ENCODE peak calls at places on chromosomes 3 and 15, in seven cellular contexts. I is GM12878; P is Peyer's patch; K is CD8-positive, alpha-beta T cell; L is prostate gland; A is lung; E is progenitor cell of endocrine pancreas. S is an unnamed sample.

GRCh38 chr3:24834442-24834841 is 339.8 kb upstream of the THRB start:
- DNase-seq in I (no peak), P (no peak), K (no peak), L (no peak), A (no peak), E (no peak), S (no peak)

GRCh38 chr3:34056951-34057390 is 258.5 kb downstream of the PDCD6IP start:
- DNase-seq in I (peak; percentile 89), P (no peak), K (no peak), L (no peak), A (no peak), E (no peak), S (no peak)

GRCh38 chr3:167731393-167731792 is 3.3 kb downstream of the PDCD10 start:
- DNase-seq in I (no peak), P (no peak), K (no peak), L (no peak), A (no peak), E (no peak), S (no peak)

GRCh38 chr3:167814441-167814951 is 79.0 kb downstream of the SERPINI1 start:
- DNase-seq in I (no peak), P (no peak), K (no peak), L (peak; percentile 76), A (no peak), E (no peak), S (no peak)

GRCh38 chr3:125440559-125440955 is 65.4 kb upstream of the ZNF148 start:
- DNase-seq in I (no peak), P (peak; percentile 71), K (no peak), L (peak; percentile 16), A (peak; percentile 35), E (no peak), S (no peak)

GRCh38 chr3:8619548-8619947 is 25.1 kb downstream of the SSUH2 start:
- DNase-seq in I (no peak), P (no peak), K (no peak), L (peak; percentile 60), A (no peak), E (no peak), S (no peak)

GRCh38 chr3:39473452-39474125 is 6.1 kb downstream of the MOBP start:
- DNase-seq in I (no peak), P (no peak), K (no peak), L (no peak), A (no peak), E (no peak), S (no peak)

GRCh38 chr3:13461169-13462124 is 18.7 kb upstream of the HDAC11 start:
- DNase-seq in I (no peak), P (peak; percentile 77), K (peak; percentile 71), L (no peak), A (peak; percentile 51), E (peak; percentile 52), S (peak; percentile 67)

GRCh38 chr15:75171408-75171807 is 30.3 kb upstream of the C15orf39 start:
- DNase-seq in I (peak; percentile 30), P (no peak), K (no peak), L (no peak), A (no peak), E (no peak), S (no peak)

GRCh38 chr3:104750581-104750980 is 616.1 kb upstream of the ALCAM start:
- DNase-seq in I (no peak), P (no peak), K (no peak), L (no peak), A (no peak), E (no peak), S (no peak)

GRCh38 chr3:100968908-100969556 is 24.2 kb downstream of the ABI3BP start:
- DNase-seq in I (no peak), P (no peak), K (no peak), L (no peak), A (no peak), E (no peak), S (no peak)

GRCh38 chr15:80694624-80695098 is 449 bp upstream of the ABHD17C start:
- DNase-seq in I (no peak), P (no peak), K (peak; percentile 18), L (no peak), A (no peak), E (peak; percentile 20), S (no peak)

GRCh38 chr3:15899438-15899837 is 101.7 kb upstream of the ANKRD28 start:
- DNase-seq in I (no peak), P (no peak), K (no peak), L (no peak), A (no peak), E (no peak), S (no peak)

GRCh38 chr3:13927295-13927694 is 47.4 kb upstream of the WNT7A start:
- DNase-seq in I (no peak), P (no peak), K (no peak), L (no peak), A (no peak), E (no peak), S (no peak)

GRCh38 chr15:94164202-94164807 is 67.1 kb upstream of the MCTP2 start:
- DNase-seq in I (no peak), P (no peak), K (peak; percentile 54), L (peak; percentile 49), A (peak; percentile 53), E (peak; percentile 59), S (peak; percentile 63)

GRCh38 chr3:195774917-195775316 is 36.8 kb downstream of the MUC4 start:
- DNase-seq in I (no peak), P (no peak), K (no peak), L (peak; percentile 33), A (peak; percentile 61), E (no peak), S (no peak)

GRCh38 chr3:28050895-28051294 is 190.5 kb upstream of the CMC1 start:
- DNase-seq in I (no peak), P (no peak), K (peak; percentile 31), L (no peak), A (no peak), E (no peak), S (no peak)

GRCh38 chr3:57755368-57756021 is 614 bp upstream of the SLMAP start:
- DNase-seq in I (no peak), P (peak; percentile 54), K (peak; percentile 58), L (peak; percentile 62), A (no peak), E (peak; percentile 12), S (no peak)
- TF ChIP-seq CTCF in I (no peak), P (peak; percentile 41), K (peak; percentile 45), L (no peak), A (no peak), E (peak; percentile 39), S (peak; percentile 53)

DNA sequence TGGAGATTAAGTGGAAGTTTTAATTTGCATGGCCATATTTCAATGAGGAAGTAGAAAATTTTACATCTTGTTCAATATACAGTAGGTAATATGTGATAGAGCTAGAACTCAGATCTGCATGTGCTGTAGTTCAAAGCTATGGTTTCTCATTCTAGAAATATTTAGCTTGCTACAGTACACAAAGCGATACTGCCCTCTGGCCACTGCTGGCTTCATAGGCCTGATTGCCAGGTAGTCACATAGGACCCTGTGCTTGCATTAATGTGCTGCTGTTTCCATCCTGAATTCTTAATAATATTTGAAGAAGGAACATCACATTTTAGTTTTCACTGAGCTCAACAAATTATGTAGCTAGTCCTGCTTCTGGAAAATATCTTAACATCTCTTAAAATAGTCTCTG is 87.0 kb downstream of the PLSCR2 start:
- DNase-seq in I (no peak), P (no peak), K (no peak), L (no peak), A (no peak), E (no peak), S (no peak)
- TF ChIP-seq CTCF in I (no peak), P (no peak), K (no peak), L (no peak), A (no peak), E (peak; percentile 39), S (no peak)

GRCh38 chr3:72811551-72811950 is 36.7 kb downstream of the SHQ1 start:
- DNase-seq in I (no peak), P (no peak), K (no peak), L (no peak), A (no peak), E (no peak), S (no peak)
- TF ChIP-seq CTCF in I (no peak), P (peak; percentile 15), K (no peak), L (no peak), A (no peak), E (peak; percentile 39), S (no peak)

GRCh38 chr3:65245133-65246076 is 557.6 kb upstream of the ADAMTS9 start:
- DNase-seq in I (no peak), P (no peak), K (no peak), L (no peak), A (no peak), E (no peak), S (no peak)
- TF ChIP-seq CTCF in I (no peak), P (no peak), K (no peak), L (no peak), A (no peak), E (no peak), S (no peak)

GRCh38 chr3:45275006-45275704 is 49.1 kb upstream of the TMEM158 start:
- DNase-seq in I (no peak), P (no peak), K (no peak), L (no peak), A (no peak), E (no peak), S (no peak)
- TF ChIP-seq CTCF in I (no peak), P (no peak), K (no peak), L (no peak), A (no peak), E (no peak), S (no peak)

DNA sequence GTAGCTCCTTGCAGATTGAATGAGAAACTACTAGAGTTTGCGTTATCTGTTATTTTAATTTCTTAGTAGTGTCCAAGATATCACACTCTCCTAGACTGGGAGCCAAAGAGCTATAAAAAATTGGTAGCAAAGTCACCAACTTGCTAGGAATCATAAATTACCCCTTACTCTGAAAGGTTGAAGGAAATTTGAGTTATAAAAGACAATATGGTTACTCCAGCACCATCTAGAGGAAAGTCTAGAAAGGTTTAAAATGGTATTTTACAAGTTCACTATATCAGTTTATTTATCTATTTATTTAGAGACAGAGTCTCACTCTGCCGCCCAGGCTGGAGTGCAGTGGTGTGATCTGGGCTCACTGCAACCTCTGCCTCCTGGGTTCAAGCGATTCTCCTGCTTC is 121.6 kb downstream of the RBPMS2 start:
- DNase-seq in I (no peak), P (no peak), K (no peak), L (no peak), A (no peak), E (no peak), S (no peak)
- TF ChIP-seq CTCF in I (peak; percentile 15), P (no peak), K (peak; percentile 67), L (no peak), A (no peak), E (peak; percentile 39), S (peak; percentile 46)

GRCh38 chr3:162489853-162490252 is 993.2 kb downstream of the OTOL1 start:
- DNase-seq in I (no peak), P (no peak), K (no peak), L (no peak), A (no peak), E (no peak), S (no peak)
- TF ChIP-seq CTCF in I (no peak), P (no peak), K (no peak), L (no peak), A (no peak), E (peak; percentile 18), S (no peak)

DNA sequence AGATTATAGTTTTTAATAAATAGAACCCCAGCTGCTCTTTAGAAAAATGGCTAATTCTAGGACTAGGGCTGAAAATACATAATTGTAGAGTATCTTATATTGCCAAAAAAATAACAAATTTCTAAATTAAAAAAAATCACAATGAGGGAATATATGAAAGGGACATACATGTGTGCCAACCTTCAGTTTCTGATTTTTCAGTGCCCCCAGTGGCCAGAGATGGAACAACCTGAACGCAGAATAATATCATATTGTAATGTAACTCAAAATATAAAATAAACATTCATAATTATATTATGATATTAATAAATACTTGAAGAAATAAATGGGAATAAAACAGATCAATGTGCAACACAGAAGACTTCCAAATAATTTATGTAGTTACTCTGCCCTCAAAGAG is 460.5 kb downstream of the ZNF385D start:
- DNase-seq in I (no peak), P (no peak), K (no peak), L (no peak), A (no peak), E (no peak), S (no peak)
- TF ChIP-seq CTCF in I (peak; percentile 51), P (no peak), K (no peak), L (no peak), A (peak; percentile 5), E (peak; percentile 66), S (peak; percentile 29)